ENCODE peak calls at places on chromosome 16, in four cellular contexts. W is activated naive CD4-positive, alpha-beta T cell treated with anti-CD3 and anti-CD28 coated beads for 36 hours; Q is C1 segment of cervical spinal cord; T is Caki2. E is an unnamed sample.

GRCh38 chr16:22232277-22233049 is 26.4 kb downstream of the EEF2K start:
- DNase-seq in T (peak), Q (no peak), W (peak), E (peak)

GRCh38 chr16:81786868-81787267 is 7.8 kb downstream of the PLCG2 start:
- DNase-seq in Q (no peak), W (no peak), T (peak), E (no peak)

GRCh38 chr16:11470676-11471415 is 115.9 kb downstream of the LITAF start:
- DNase-seq in Q (no peak), T (no peak), W (no peak), E (no peak)

GRCh38 chr16:67235816-67236547 is 9.1 kb downstream of the TMEM208 start:
- DNase-seq in W (no peak), T (no peak), Q (no peak), E (no peak)

GRCh38 chr16:67708368-67708771 is 10.7 kb downstream of the GFOD2 start:
- DNase-seq in T (no peak), Q (no peak), W (no peak), E (no peak)

GRCh38 chr16:8885674-8886592 is 3.8 kb downstream of the LITAFD start:
- DNase-seq in Q (no peak), W (no peak), T (no peak), E (peak)

GRCh38 chr16:71484006-71484893 is 4.9 kb downstream of the ZNF19 start:
- DNase-seq in T (peak), W (peak), Q (peak), E (peak)

GRCh38 chr16:8109510-8110369 is 480.6 kb downstream of the TMEM114 start:
- DNase-seq in Q (no peak), T (no peak), W (no peak), E (no peak)

GRCh38 chr16:3971261-3971660 is 90.7 kb upstream of the CREBBP start:
- DNase-seq in W (no peak), T (peak), Q (no peak), E (peak)

GRCh38 chr16:49833796-49834195 is 22.1 kb downstream of the ZNF423 start:
- DNase-seq in Q (peak), T (no peak), W (no peak), E (no peak)

GRCh38 chr16:57030346-57030902 is 41.1 kb downstream of the NLRC5 start:
- DNase-seq in Q (no peak), W (no peak), T (no peak), E (no peak)

GRCh38 chr16:88445583-88445960 is 7.5 kb upstream of the ZFPM1 start:
- DNase-seq in W (no peak), T (no peak), Q (no peak), E (no peak)

GRCh38 chr16:67782567-67783352 is 23.6 kb downstream of the RANBP10 start:
- DNase-seq in W (no peak), Q (no peak), T (no peak), E (no peak)

GRCh38 chr16:67555795-67556212 is 6.5 kb upstream of the CTCF start:
- DNase-seq in W (peak), T (no peak), Q (no peak), E (peak)

GRCh38 chr16:88298882-88299745 is 83.6 kb upstream of the ZNF469 start:
- DNase-seq in Q (no peak), W (peak), T (no peak), E (peak)

GRCh38 chr16:85327731-85328664 is 215.7 kb upstream of the CIBAR2 start:
- DNase-seq in T (no peak), W (no peak), Q (no peak), E (peak)

GRCh38 chr16:81505011-81505660 is 60.5 kb downstream of the CMIP start:
- DNase-seq in W (no peak), Q (no peak), T (peak), E (no peak)

GRCh38 chr16:81823734-81824133 is 44.6 kb downstream of the PLCG2 start:
- DNase-seq in Q (no peak), T (no peak), W (no peak), E (no peak)

GRCh38 chr16:711548-712320 is 3.2 kb upstream of the METRN start:
- DNase-seq in W (peak), T (peak), Q (peak), E (peak)

GRCh38 chr16:90020838-90021382 is 1.7 kb upstream of the DBNDD1 start:
- DNase-seq in W (no peak), Q (no peak), T (no peak), E (no peak)

GRCh38 chr16:12208341-12209035 is 232.0 kb downstream of the SNX29 start:
- DNase-seq in W (no peak), T (peak), Q (no peak), E (no peak)

GRCh38 chr16:14462811-14463210 is 167.2 kb downstream of the PARN start:
- DNase-seq in Q (no peak), W (no peak), T (no peak), E (no peak)

GRCh38 chr16:77943770-77944169 is 78.6 kb upstream of the CLEC3A start:
- DNase-seq in T (no peak), Q (no peak), W (no peak), E (no peak)

GRCh38 chr16:84571010-84571409 is 46.9 kb downstream of the COTL1 start:
- DNase-seq in W (no peak), Q (no peak), T (no peak), E (no peak)

GRCh38 chr16:1908081-1908633 is 10.1 kb downstream of the HS3ST6 start:
- DNase-seq in Q (no peak), W (no peak), T (no peak), E (no peak)